ENCODE peak calls at places on chromosome 4, in eight cellular contexts. A, R, T, J, N, H, Z and D are unnamed samples.

GRCh38 chr4:4677825-4678522 is 136.1 kb upstream of the STX18 start:
- DNase-seq in A (peak; percentile 22), R (no peak), T (peak; percentile 54), J (no peak), N (no peak), H (no peak), Z (no peak), D (no peak)

GRCh38 chr4:40246547-40246900 is 49.7 kb downstream of the RHOH start:
- DNase-seq in A (no peak), R (no peak), T (no peak), J (no peak), N (no peak), H (no peak), Z (no peak), D (no peak)

GRCh38 chr4:68736813-68737212 is 66.4 kb upstream of the UGT2B15 start:
- DNase-seq in A (peak; percentile 23), R (no peak), T (peak; percentile 20), J (no peak), N (no peak), H (no peak), Z (no peak), D (no peak)

GRCh38 chr4:186698028-186698427 is 25.6 kb downstream of the FAT1 start:
- DNase-seq in A (no peak), R (no peak), T (no peak), J (no peak), N (no peak), H (no peak), Z (no peak), D (no peak)

GRCh38 chr4:59553739-59554126 is 1646.4 kb upstream of the ADGRL3 start:
- DNase-seq in A (peak; percentile 68), R (no peak), T (no peak), J (no peak), N (no peak), H (no peak), Z (no peak), D (no peak)

GRCh38 chr4:64899563-64899962 is 490.3 kb upstream of the TECRL start:
- DNase-seq in A (no peak), R (no peak), T (no peak), J (no peak), N (no peak), H (no peak), Z (no peak), D (no peak)

GRCh38 chr4:162700815-162701361 is 465.8 kb downstream of the NAF1 start:
- DNase-seq in A (no peak), R (no peak), T (no peak), J (no peak), N (no peak), H (no peak), Z (no peak), D (no peak)

GRCh38 chr4:44016582-44017421 is 431.8 kb downstream of the KCTD8 start:
- DNase-seq in A (peak; percentile 25), R (no peak), T (no peak), J (no peak), N (no peak), H (no peak), Z (no peak), D (no peak)

GRCh38 chr4:142528433-142528832 is 317.7 kb downstream of the INPP4B start:
- DNase-seq in A (no peak), R (no peak), T (no peak), J (no peak), N (no peak), H (no peak), Z (no peak), D (no peak)

GRCh38 chr4:184406915-184407314 is 67.4 kb downstream of the IRF2 start:
- DNase-seq in A (no peak), R (peak; percentile 49), T (no peak), J (no peak), N (no peak), H (no peak), Z (no peak), D (no peak)

GRCh38 chr4:7536876-7537275 is 102.1 kb upstream of the PSAPL1 start:
- DNase-seq in A (no peak), R (no peak), T (no peak), J (no peak), N (no peak), H (no peak), Z (no peak), D (no peak)

GRCh38 chr4:43148481-43148880 is 256.0 kb downstream of the GRXCR1 start:
- DNase-seq in A (no peak), R (no peak), T (no peak), J (no peak), N (no peak), H (no peak), Z (no peak), D (no peak)

GRCh38 chr4:184688447-184688846 is 38.9 kb downstream of the PRIMPOL start:
- DNase-seq in A (peak; percentile 90), R (no peak), T (no peak), J (no peak), N (no peak), H (no peak), Z (peak; percentile 72), D (no peak)

GRCh38 chr4:139386421-139386820 is 67.5 kb upstream of the RAB33B start:
- DNase-seq in A (no peak), R (no peak), T (no peak), J (no peak), N (no peak), H (no peak), Z (no peak), D (no peak)

GRCh38 chr4:80035336-80035735 is 37.7 kb downstream of the ANTXR2 start:
- DNase-seq in A (no peak), R (peak; percentile 44), T (no peak), J (peak; percentile 52), N (no peak), H (no peak), Z (no peak), D (no peak)

GRCh38 chr4:86919824-86920223 is 15.0 kb upstream of the AFF1 start:
- DNase-seq in A (no peak), R (no peak), T (no peak), J (no peak), N (no peak), H (no peak), Z (no peak), D (no peak)

GRCh38 chr4:119240128-119240527 is 27.6 kb downstream of the USP53 start:
- DNase-seq in A (no peak), R (no peak), T (no peak), J (no peak), N (no peak), H (no peak), Z (no peak), D (no peak)

GRCh38 chr4:142512161-142512560 is 333.9 kb downstream of the INPP4B start:
- DNase-seq in A (peak; percentile 32), R (no peak), T (no peak), J (no peak), N (no peak), H (no peak), Z (no peak), D (no peak)

GRCh38 chr4:42519803-42520417 is 122.6 kb downstream of the SHISA3 start:
- DNase-seq in A (peak; percentile 26), R (peak; percentile 58), T (peak; percentile 66), J (no peak), N (no peak), H (peak; percentile 43), Z (peak; percentile 7), D (peak; percentile 7)

GRCh38 chr4:139556071-139556734 is at the start of gene SETD7:
- DNase-seq in A (peak; percentile 75), R (peak; percentile 80), T (peak; percentile 67), J (peak; percentile 86), N (peak; percentile 18), H (peak; percentile 50), Z (no peak), D (no peak)

GRCh38 chr4:170248029-170248428 is 158.3 kb upstream of the AADAT start:
- DNase-seq in A (no peak), R (no peak), T (no peak), J (no peak), N (no peak), H (no peak), Z (no peak), D (no peak)

GRCh38 chr4:136392576-136392975 is 1139.7 kb downstream of the PCDH18 start:
- DNase-seq in A (peak; percentile 34), R (no peak), T (no peak), J (no peak), N (no peak), H (no peak), Z (peak; percentile 13), D (no peak)

GRCh38 chr4:101191302-101192098 is 155.8 kb downstream of the PPP3CA start:
- DNase-seq in A (peak; percentile 75), R (no peak), T (no peak), J (peak; percentile 19), N (peak; percentile 20), H (no peak), Z (peak; percentile 36), D (no peak)

GRCh38 chr4:1405636-1406415 is 416 bp downstream of the NKX1-1 start:
- DNase-seq in A (no peak), R (no peak), T (no peak), J (no peak), N (no peak), H (no peak), Z (no peak), D (no peak)

GRCh38 chr4:89906316-89906715 is 11.7 kb downstream of the MMRN1 start:
- DNase-seq in A (no peak), R (no peak), T (no peak), J (no peak), N (no peak), H (no peak), Z (no peak), D (no peak)

GRCh38 chr4:175833574-175834350 is 21.7 kb upstream of the GPM6A start:
- DNase-seq in A (no peak), R (no peak), T (no peak), J (no peak), N (no peak), H (no peak), Z (no peak), D (no peak)

GRCh38 chr4:74426101-74426500 is 18.8 kb upstream of the AREG start:
- DNase-seq in A (peak; percentile 96), R (no peak), T (no peak), J (no peak), N (no peak), H (no peak), Z (peak; percentile 43), D (no peak)

GRCh38 chr4:53205970-53206369 is 159.9 kb downstream of the SCFD2 start:
- DNase-seq in A (peak; percentile 70), R (no peak), T (no peak), J (no peak), N (no peak), H (no peak), Z (no peak), D (no peak)

GRCh38 chr4:5958199-5958735 is 60.0 kb downstream of the C4orf50 start:
- DNase-seq in A (no peak), R (no peak), T (no peak), J (no peak), N (no peak), H (no peak), Z (no peak), D (no peak)

GRCh38 chr4:80237992-80238391 is 28.5 kb upstream of the FGF5 start:
- DNase-seq in A (peak; percentile 96), R (no peak), T (no peak), J (no peak), N (no peak), H (no peak), Z (peak; percentile 78), D (no peak)

GRCh38 chr4:24805566-24805965 is 10.2 kb downstream of the SOD3 start:
- DNase-seq in A (no peak), R (no peak), T (no peak), J (no peak), N (no peak), H (no peak), Z (no peak), D (no peak)

GRCh38 chr4:139809207-139810157 is 143.9 kb downstream of the MGST2 start:
- DNase-seq in A (no peak), R (no peak), T (no peak), J (no peak), N (no peak), H (no peak), Z (no peak), D (no peak)

GRCh38 chr4:36420111-36420679 is 138.8 kb downstream of the DTHD1 start:
- DNase-seq in A (no peak), R (no peak), T (no peak), J (no peak), N (no peak), H (no peak), Z (no peak), D (no peak)

GRCh38 chr4:177356921-177357320 is 47.2 kb downstream of the NEIL3 start:
- DNase-seq in A (no peak), R (no peak), T (no peak), J (no peak), N (no peak), H (no peak), Z (no peak), D (no peak)